ENCODE peak calls at places on chromosomes 11 and 22, in six cellular contexts. H is IMR-90, P is adrenal gland, Y is right lobe of liver, Z is Peyer's patch, C is GM12892. K is an unnamed sample.

GRCh38 chr11:44285756-44286155 is 24.2 kb downstream of the ALX4 start:
- DNase-seq in Z (no peak), H (peak; percentile 10), P (no peak), C (no peak), Y (no peak), K (no peak)

GRCh38 chr11:117837791-117838190 is 13.2 kb upstream of the FXYD2 start:
- DNase-seq in Z (peak; percentile 44), Y (peak; percentile 34), C (no peak), H (no peak), P (peak; percentile 37), K (no peak)

GRCh38 chr11:95068549-95068948 is 1.8 kb downstream of the SRSF8 start:
- DNase-seq in H (peak; percentile 87), Z (peak; percentile 95), C (no peak), Y (peak; percentile 74), P (peak; percentile 96), K (peak; percentile 75)

GRCh38 chr22:38947321-38948112 is 9.9 kb upstream of the APOBEC3A start:
- DNase-seq in Z (peak; percentile 41), C (no peak), P (no peak), Y (no peak), H (no peak), K (no peak)

GRCh38 chr22:47591709-47592108 is 829.3 kb downstream of the TBC1D22A start:
- DNase-seq in H (no peak), P (no peak), Y (peak; percentile 13), Z (peak; percentile 9), C (no peak), K (no peak)

GRCh38 chr22:18103527-18104269 is 6.9 kb upstream of the TUBA8 start:
- DNase-seq in Z (no peak), Y (no peak), H (no peak), P (no peak), C (no peak), K (no peak)

GRCh38 chr11:5831196-5831829 is 10.4 kb downstream of the OR52E6 start:
- DNase-seq in H (no peak), P (no peak), Z (no peak), C (no peak), Y (peak; percentile 22), K (no peak)

GRCh38 chr11:2419638-2420501 is 19.3 kb downstream of the TSSC4 start:
- DNase-seq in C (peak; percentile 85), Y (peak; percentile 78), P (peak; percentile 91), H (peak; percentile 72), Z (peak; percentile 89), K (peak; percentile 82)

GRCh38 chr22:28773461-28773867 is 969 bp downstream of the CCDC117 start:
- DNase-seq in P (no peak), Y (no peak), C (peak; percentile 23), H (peak; percentile 69), Z (no peak), K (no peak)

GRCh38 chr22:30187726-30188407 is 58.7 kb downstream of the LIF start:
- DNase-seq in H (peak; percentile 63), P (no peak), C (no peak), Y (no peak), Z (no peak), K (no peak)

GRCh38 chr22:25172153-25172552 is 27.5 kb upstream of the CRYBB3 start:
- DNase-seq in C (no peak), Z (no peak), P (no peak), Y (no peak), H (no peak), K (no peak)

GRCh38 chr11:108959874-108960273 is 295.0 kb downstream of the DDX10 start:
- DNase-seq in Y (no peak), P (no peak), Z (no peak), H (no peak), C (no peak), K (no peak)

GRCh38 chr11:73480677-73481076 is 104.5 kb downstream of the RELT start:
- DNase-seq in Y (no peak), P (no peak), H (peak; percentile 48), C (no peak), Z (no peak), K (no peak)
- TF ChIP-seq POLR2A in Y (no peak), P (no peak), H (no peak), C (no peak), Z (no peak), K (no peak)

GRCh38 chr11:62545437-62546243 is 966 bp downstream of the AHNAK start:
- DNase-seq in P (peak; percentile 91), Z (peak; percentile 90), Y (peak; percentile 86), C (no peak), H (peak; percentile 93), K (peak; percentile 97)

GRCh38 chr11:62546244-62546936 is at the start of gene AHNAK:
- DNase-seq in P (peak; percentile 82), Z (peak; percentile 93), H (peak; percentile 52), Y (peak; percentile 90), C (peak; percentile 66), K (peak; percentile 84)

GRCh38 chr11:62542750-62543567 is 3.6 kb downstream of the AHNAK start:
- DNase-seq in C (peak; percentile 76), Z (peak; percentile 88), P (peak; percentile 85), Y (peak; percentile 79), H (peak; percentile 70), K (peak; percentile 86)

GRCh38 chr11:62543680-62544444 is 2.7 kb downstream of the AHNAK start:
- DNase-seq in Z (no peak), C (no peak), H (no peak), Y (no peak), P (no peak), K (no peak)

DNA sequence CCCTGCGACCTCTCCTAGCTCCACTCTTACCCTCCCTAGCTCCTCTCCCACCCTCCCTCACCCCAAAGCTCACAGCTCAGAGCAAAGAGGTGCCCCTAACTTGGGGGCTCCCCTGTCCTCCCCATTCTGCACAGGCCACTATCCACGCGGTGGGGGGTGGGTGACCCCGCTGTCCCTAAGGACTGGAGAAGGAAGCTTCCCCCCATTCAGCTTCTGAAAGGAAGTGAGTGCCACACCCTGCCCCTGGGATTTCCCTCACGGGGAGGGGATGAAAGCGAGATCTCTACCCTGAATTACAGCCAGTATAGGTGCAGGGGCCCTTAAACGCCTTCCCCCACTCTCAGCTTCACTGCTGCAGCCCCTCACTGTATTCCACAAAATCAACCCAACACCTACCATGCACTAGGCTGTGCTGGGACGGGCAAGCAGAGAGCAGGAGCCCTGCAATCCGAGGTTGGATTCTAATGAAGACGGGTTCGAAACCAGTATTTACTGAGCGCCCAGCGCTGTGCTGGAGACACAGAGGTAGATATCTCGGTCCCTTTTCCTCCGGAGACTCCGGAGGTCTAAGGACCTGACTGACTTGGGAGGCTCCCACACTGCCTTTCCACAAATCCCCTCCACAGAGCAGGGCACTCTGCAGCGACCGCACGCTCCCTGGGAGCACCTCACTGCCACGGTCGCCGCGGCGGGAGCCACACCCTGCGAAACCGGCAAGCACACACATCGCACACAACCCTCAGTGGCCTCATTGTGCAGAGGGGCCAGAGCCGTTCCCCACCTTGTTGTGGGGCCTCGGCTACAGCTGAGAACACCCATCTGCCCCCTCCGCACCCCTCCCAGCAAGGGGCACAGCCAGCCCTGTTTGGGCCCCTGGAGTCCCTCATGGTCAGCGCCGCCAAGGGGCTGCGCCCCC is 1.8 kb downstream of the AHNAK start:
- DNase-seq in C (no peak), H (no peak), P (no peak), Y (no peak), Z (peak; percentile 71), K (no peak)
- TF ChIP-seq POLR2A in C (no peak), H (no peak), P (no peak), Y (no peak), Z (no peak), K (no peak)

GRCh38 chr11:75939992-75940391 is 125.0 kb downstream of the UVRAG start:
- DNase-seq in C (no peak), Z (no peak), Y (no peak), H (no peak), P (no peak), K (no peak)

GRCh38 chr11:75938543-75938942 is 123.5 kb downstream of the UVRAG start:
- DNase-seq in Y (no peak), P (no peak), Z (no peak), H (peak; percentile 45), C (no peak), K (no peak)

GRCh38 chr11:75929706-75930105 is 114.7 kb downstream of the UVRAG start:
- DNase-seq in H (no peak), Z (no peak), C (no peak), P (no peak), Y (no peak), K (no peak)

GRCh38 chr11:75931124-75931523 is 116.1 kb downstream of the UVRAG start:
- DNase-seq in C (no peak), Y (no peak), P (no peak), Z (no peak), H (peak; percentile 68), K (no peak)

DNA sequence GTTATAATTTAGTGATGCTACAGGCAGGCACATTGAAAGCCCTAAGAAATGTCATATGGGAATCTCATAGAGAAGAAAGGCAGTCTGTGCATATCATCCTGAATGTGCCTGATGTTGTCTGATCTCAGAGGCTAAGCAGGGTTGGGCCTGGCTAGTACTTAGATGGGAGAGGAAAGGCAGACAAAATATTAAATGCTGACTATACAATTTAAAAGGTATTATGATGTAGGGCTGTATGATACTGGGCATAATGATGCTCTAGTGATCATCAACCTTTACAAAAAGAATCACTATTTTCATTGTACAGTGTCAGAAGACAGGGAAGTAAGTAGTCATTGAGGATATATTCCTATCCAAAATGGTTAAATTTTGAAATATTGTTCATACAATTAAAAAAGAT is 119.8 kb downstream of the UVRAG start:
- DNase-seq in P (no peak), Y (no peak), C (no peak), H (no peak), Z (no peak), K (no peak)
- TF ChIP-seq POLR2A in P (no peak), Y (no peak), C (no peak), H (no peak), Z (no peak), K (no peak)

GRCh38 chr11:1310772-1311468 is 1.5 kb upstream of the TOLLIP start:
- DNase-seq in C (no peak), Z (peak; percentile 80), H (no peak), P (peak; percentile 55), Y (no peak), K (no peak)
- TF ChIP-seq POLR2A in C (no peak), Z (no peak), H (no peak), P (no peak), Y (no peak), K (no peak)

GRCh38 chr22:23970201-23970641 is 3.5 kb downstream of the DDTL start:
- DNase-seq in H (no peak), Z (no peak), Y (no peak), C (no peak), P (no peak), K (no peak)
- TF ChIP-seq POLR2A in H (no peak), Z (no peak), Y (no peak), C (no peak), P (no peak), K (no peak)

K was measured in ovary.